ENCODE peak calls at places on chromosomes 13 and 19, in five cellular contexts. U, F, P, T and Z are unnamed samples.

GRCh38 chr19:33400856-33401682 is 27.6 kb downstream of the CEBPG start:
- DNase-seq in U (no peak), F (no peak), P (no peak), T (no peak), Z (no peak)

GRCh38 chr13:30998548-30999140 is 66.2 kb downstream of the TEX26 start:
- DNase-seq in U (no peak), F (peak; percentile 79), P (no peak), T (no peak), Z (peak; percentile 42)

GRCh38 chr13:77507931-77508776 is 27.4 kb upstream of the SCEL start:
- DNase-seq in U (no peak), F (peak; percentile 96), P (peak; percentile 42), T (no peak), Z (peak; percentile 97)

GRCh38 chr13:66477816-66478215 is 752.3 kb downstream of the PCDH9 start:
- DNase-seq in U (no peak), F (no peak), P (no peak), T (no peak), Z (no peak)

GRCh38 chr13:20901668-20902437 is 693 bp downstream of the XPO4 start:
- DNase-seq in U (peak; percentile 37), F (peak; percentile 2), P (peak; percentile 15), T (peak; percentile 74), Z (peak; percentile 30)

GRCh38 chr13:39565036-39565949 is 37.7 kb downstream of the LHFPL6 start:
- DNase-seq in U (no peak), F (peak; percentile 97), P (peak; percentile 3), T (peak; percentile 82), Z (peak; percentile 98)

GRCh38 chr19:7772752-7773291 is 9.8 kb downstream of the CLEC4M start:
- DNase-seq in U (no peak), F (peak; percentile 46), P (no peak), T (no peak), Z (no peak)

GRCh38 chr19:50925734-50926133 is 14.5 kb upstream of the KLK4 start:
- DNase-seq in U (no peak), F (no peak), P (no peak), T (no peak), Z (no peak)

GRCh38 chr19:46915386-46915785 is 54.6 kb downstream of the ARHGAP35 start:
- DNase-seq in U (no peak), F (no peak), P (no peak), T (no peak), Z (no peak)

GRCh38 chr19:35641515-35642151 is at the start of gene ETV2:
- DNase-seq in U (no peak), F (no peak), P (no peak), T (peak; percentile 79), Z (peak; percentile 13)

GRCh38 chr19:10346509-10346908 is 7.1 kb upstream of the ICAM3 start:
- DNase-seq in U (no peak), F (no peak), P (no peak), T (no peak), Z (no peak)

GRCh38 chr19:50432658-50433057 is at the start of gene MYBPC2:
- DNase-seq in U (no peak), F (no peak), P (no peak), T (peak; percentile 76), Z (no peak)

GRCh38 chr19:8666814-8667405 is 31.7 kb downstream of the ACTL9 start:
- DNase-seq in U (no peak), F (no peak), P (no peak), T (no peak), Z (no peak)

GRCh38 chr19:10727599-10728250 is 9.8 kb downstream of the DNM2 start:
- DNase-seq in U (no peak), F (no peak), P (no peak), T (no peak), Z (no peak)

GRCh38 chr19:13100031-13100588 is 2.5 kb downstream of the LYL1 start:
- DNase-seq in U (no peak), F (no peak), P (no peak), T (no peak), Z (peak; percentile 32)

GRCh38 chr13:23748591-23748990 is 140.6 kb downstream of the MIPEP start:
- DNase-seq in U (no peak), F (no peak), P (no peak), T (peak; percentile 61), Z (no peak)

GRCh38 chr19:15466851-15467733 is 2.7 kb upstream of the RASAL3 start:
- DNase-seq in U (peak; percentile 94), F (peak; percentile 67), P (no peak), T (no peak), Z (no peak)

GRCh38 chr19:35696835-35697234 is 7.5 kb upstream of the ZBTB32 start:
- DNase-seq in U (peak; percentile 70), F (no peak), P (no peak), T (no peak), Z (no peak)

GRCh38 chr13:112651306-112651705 is 38.5 kb upstream of the ATP11A start:
- DNase-seq in U (no peak), F (peak; percentile 8), P (no peak), T (no peak), Z (peak; percentile 11)

GRCh38 chr13:24228852-24229458 is 68.4 kb downstream of the SPATA13 start:
- DNase-seq in U (peak; percentile 31), F (peak; percentile 51), P (peak; percentile 57), T (peak; percentile 90), Z (peak; percentile 81)

GRCh38 chr13:102609696-102610095 is 12.9 kb downstream of the TPP2 start:
- DNase-seq in U (no peak), F (no peak), P (no peak), T (no peak), Z (no peak)

GRCh38 chr13:96652506-96652905 is 341.8 kb downstream of the OXGR1 start:
- DNase-seq in U (no peak), F (no peak), P (no peak), T (no peak), Z (peak; percentile 3)

GRCh38 chr19:41703602-41704293 is 4.7 kb upstream of the CEACAM5 start:
- DNase-seq in U (no peak), F (no peak), P (no peak), T (no peak), Z (no peak)
- TF ChIP-seq CTCF in U (no peak), F (no peak), P (no peak), T (no peak), Z (no peak)

GRCh38 chr13:111225184-111225583 is 95.3 kb upstream of the TEX29 start:
- DNase-seq in U (no peak), F (no peak), P (no peak), T (no peak), Z (no peak)

GRCh38 chr13:111230385-111230930 is 90.0 kb upstream of the TEX29 start:
- DNase-seq in U (no peak), F (no peak), P (no peak), T (no peak), Z (no peak)

GRCh38 chr13:111227405-111227804 is 93.0 kb upstream of the TEX29 start:
- DNase-seq in U (no peak), F (no peak), P (no peak), T (no peak), Z (no peak)

GRCh38 chr13:111225810-111226546 is 94.5 kb upstream of the TEX29 start:
- DNase-seq in U (no peak), F (no peak), P (no peak), T (no peak), Z (no peak)

GRCh38 chr13:111228262-111229144 is 91.9 kb upstream of the TEX29 start:
- DNase-seq in U (no peak), F (peak; percentile 93), P (no peak), T (no peak), Z (peak; percentile 76)
- H3K79me2 ChIP-seq in U (peaks cover 54% of the 10 kb centered on the region), F (peaks cover 76% of the 10 kb centered on the region), P (peaks cover 69% of the 10 kb centered on the region), T (peaks cover 95% of the 10 kb centered on the region), Z (peaks cover 15% of the 10 kb centered on the region)

DNA sequence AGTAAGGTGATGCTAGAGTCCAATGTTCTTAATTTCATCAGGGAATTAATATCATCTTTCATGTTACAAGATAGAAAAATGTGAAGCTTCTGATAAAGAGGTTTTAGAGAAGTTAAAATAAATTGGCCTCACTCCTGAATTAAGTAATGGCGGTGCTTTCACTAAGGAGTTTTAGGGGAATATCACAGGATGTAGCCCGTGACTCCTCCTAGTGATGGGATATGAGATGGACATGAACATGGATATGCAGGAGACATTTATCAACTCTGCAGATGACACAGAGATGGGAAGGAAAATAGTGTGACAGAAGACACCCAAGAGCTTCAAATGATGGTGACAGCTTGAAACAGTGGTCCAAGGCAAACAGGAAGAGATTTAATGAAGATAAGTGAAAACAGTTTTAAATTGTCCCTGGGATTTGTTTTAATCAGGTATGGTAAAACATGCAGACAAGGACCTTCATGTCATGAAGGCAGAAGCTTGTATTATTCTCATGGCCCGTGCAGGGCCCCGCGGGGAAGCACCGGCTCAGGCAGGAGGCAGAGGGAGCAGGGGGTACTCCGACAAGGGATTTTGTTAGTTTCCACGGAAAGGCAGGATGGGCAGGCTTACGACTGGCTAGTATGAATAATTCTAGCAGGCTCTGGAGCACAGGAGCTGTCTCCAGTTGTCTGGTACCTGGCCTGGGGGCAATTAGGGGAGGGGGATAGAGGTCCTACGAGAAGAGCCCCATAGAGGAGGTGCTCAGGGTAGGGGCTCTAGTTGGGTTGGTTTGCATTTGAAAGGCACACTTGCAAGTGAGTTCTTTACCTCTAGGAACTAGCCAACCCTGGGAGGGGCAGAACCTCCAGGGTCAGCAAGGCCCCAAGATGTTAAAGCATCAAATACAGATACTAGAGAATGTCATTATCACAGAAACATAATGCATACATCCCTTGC is 38.7 kb upstream of the FARP1 start:
- DNase-seq in U (no peak), F (no peak), P (no peak), T (peak; percentile 27), Z (peak; percentile 23)
- TF ChIP-seq CTCF in U (no peak), F (peak; percentile 47), P (peak; percentile 40), T (peak; percentile 30), Z (peak; percentile 39)

DNA sequence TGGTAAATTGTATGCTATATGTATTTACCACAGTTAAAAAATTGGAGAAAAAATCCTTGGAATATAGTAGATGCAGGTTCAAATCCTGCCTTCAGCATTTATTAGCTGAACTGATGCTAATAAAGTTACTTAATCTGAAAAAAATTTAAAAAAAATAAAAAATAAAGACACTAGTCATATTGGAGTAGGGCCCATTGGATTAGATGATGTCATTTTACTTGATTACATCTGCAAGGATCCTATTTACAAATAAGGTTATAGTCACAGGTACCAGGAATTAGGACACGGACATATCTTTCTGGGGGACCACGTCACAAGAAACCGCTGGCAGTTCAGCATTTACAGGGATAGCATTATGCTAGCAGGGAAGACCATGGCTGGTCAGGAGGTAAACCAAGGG is 6.2 kb downstream of the ZNF555 start:
- DNase-seq in U (no peak), F (no peak), P (no peak), T (no peak), Z (no peak)
- H3K79me2 ChIP-seq in U (no peaks in the 10 kb centered on the region), F (peaks cover 43% of the 10 kb centered on the region), P (no peaks in the 10 kb centered on the region), T (peaks cover 22% of the 10 kb centered on the region), Z (peaks cover 2% of the 10 kb centered on the region)